ENCODE peak calls at places on chromosomes 12 and 14, in four cellular contexts. X is K562, F is HepG2, M is HCT116. O is an unnamed sample.

GRCh38 chr12:11653215-11653753 is 3.8 kb downstream of the ETV6 start:
- DNase-seq in F (no peak), X (no peak), M (no peak), O (no peak)

GRCh38 chr14:35121026-35121886 is 534 bp downstream of the PPP2R3C start:
- DNase-seq in M (no peak), X (no peak), F (no peak), O (no peak)

GRCh38 chr12:68880660-68881325 is 52.2 kb downstream of the CPM start:
- DNase-seq in X (no peak), M (no peak), F (no peak), O (no peak)

GRCh38 chr14:76829650-76830421 is 3.6 kb downstream of the LRRC74A start:
- DNase-seq in X (no peak), F (peak), M (no peak), O (no peak)

GRCh38 chr12:93229494-93230310 is 148.0 kb upstream of the NUDT4 start:
- DNase-seq in M (peak), F (peak), X (peak), O (peak)

GRCh38 chr12:111645433-111645832 is 40.3 kb downstream of the BRAP start:
- DNase-seq in F (no peak), M (no peak), X (no peak), O (no peak)

GRCh38 chr12:94599189-94599588 is 51.2 kb downstream of the TMCC3 start:
- DNase-seq in M (no peak), F (no peak), X (no peak), O (no peak)

GRCh38 chr14:59520224-59520623 is 35.9 kb downstream of the JKAMP start:
- DNase-seq in X (no peak), M (no peak), F (no peak), O (no peak)

GRCh38 chr12:3885179-3886094 is 12.2 kb upstream of the PARP11 start:
- DNase-seq in X (peak), F (peak), M (peak), O (peak)

GRCh38 chr14:94536836-94537235 is 24.4 kb upstream of the SERPINA4 start:
- DNase-seq in M (peak), F (peak), X (no peak), O (no peak)

GRCh38 chr12:52920937-52921336 is 16.1 kb upstream of the KRT8 start:
- DNase-seq in F (peak), M (no peak), X (no peak), O (no peak)

GRCh38 chr12:52917800-52918199 is 12.9 kb upstream of the KRT8 start:
- DNase-seq in F (no peak), M (no peak), X (no peak), O (no peak)

GRCh38 chr12:52918351-52918750 is 13.5 kb upstream of the KRT8 start:
- DNase-seq in M (no peak), X (no peak), F (no peak), O (no peak)

GRCh38 chr12:52916225-52916624 is 11.3 kb upstream of the KRT8 start:
- DNase-seq in X (no peak), F (no peak), M (no peak), O (no peak)

GRCh38 chr12:52918784-52919183 is 13.9 kb upstream of the KRT8 start:
- DNase-seq in X (no peak), M (no peak), F (no peak), O (no peak)
- TF ChIP-seq REST in X (no peak), M (no peak), F (no peak), O (no peak)

GRCh38 chr14:74840603-74841030 is 35.3 kb downstream of the PROX2 start:
- DNase-seq in X (no peak), M (no peak), F (no peak), O (no peak)

GRCh38 chr14:74846968-74847549 is 28.9 kb downstream of the PROX2 start:
- DNase-seq in X (no peak), M (no peak), F (no peak), O (no peak)

GRCh38 chr14:74841230-74842207 is 34.4 kb downstream of the PROX2 start:
- DNase-seq in M (no peak), F (no peak), X (no peak), O (no peak)

GRCh38 chr14:74846168-74846567 is 29.8 kb downstream of the PROX2 start:
- DNase-seq in X (no peak), M (no peak), F (no peak), O (no peak)

DNA sequence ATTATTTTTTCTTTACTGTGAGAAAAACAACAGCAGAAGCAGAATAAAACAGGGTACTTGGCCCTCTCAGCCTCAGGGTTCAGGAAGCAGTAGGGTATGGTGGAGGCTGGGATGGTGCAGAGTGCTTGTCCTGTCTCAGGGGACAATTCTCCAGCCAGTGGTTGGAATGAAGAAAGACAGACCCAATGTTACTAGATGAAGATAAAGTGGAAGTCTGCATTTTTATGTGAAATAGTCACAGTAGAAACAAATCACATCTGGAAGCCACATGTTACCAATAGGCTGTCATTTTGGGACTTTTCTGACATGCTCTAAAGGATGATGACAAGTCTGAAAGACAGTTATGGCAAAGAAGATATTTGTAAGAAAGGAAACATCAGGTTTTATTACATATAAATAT is 32.3 kb downstream of the PROX2 start:
- DNase-seq in M (no peak), F (no peak), X (no peak), O (no peak)
- TF ChIP-seq CTCF in M (no peak), F (no peak), X (no peak), O (no peak)

GRCh38 chr14:40346275-40346674 is 914.0 kb upstream of the FBXO33 start:
- DNase-seq in F (no peak), X (no peak), M (no peak), O (no peak)

GRCh38 chr14:40347675-40348074 is 915.4 kb upstream of the FBXO33 start:
- DNase-seq in X (no peak), F (no peak), M (no peak), O (no peak)
- TF ChIP-seq TCF7L2 in X (no peak), F (no peak), M (no peak), O (no peak)

GRCh38 chr12:56636675-56637540 is 6.8 kb upstream of the BAZ2A start:
- DNase-seq in F (peak), X (peak), M (peak), O (peak)
- TF ChIP-seq REST in F (no peak), X (peak), M (no peak), O (no peak)

GRCh38 chr12:71935594-71935993 is 3.1 kb upstream of the TPH2 start:
- DNase-seq in F (no peak), M (no peak), X (no peak), O (no peak)

GRCh38 chr12:71942259-71942658 is 3.6 kb downstream of the TPH2 start:
- DNase-seq in X (no peak), M (no peak), F (no peak), O (no peak)

GRCh38 chr12:71941174-71941573 is 2.5 kb downstream of the TPH2 start:
- DNase-seq in M (no peak), X (no peak), F (no peak), O (no peak)

DNA sequence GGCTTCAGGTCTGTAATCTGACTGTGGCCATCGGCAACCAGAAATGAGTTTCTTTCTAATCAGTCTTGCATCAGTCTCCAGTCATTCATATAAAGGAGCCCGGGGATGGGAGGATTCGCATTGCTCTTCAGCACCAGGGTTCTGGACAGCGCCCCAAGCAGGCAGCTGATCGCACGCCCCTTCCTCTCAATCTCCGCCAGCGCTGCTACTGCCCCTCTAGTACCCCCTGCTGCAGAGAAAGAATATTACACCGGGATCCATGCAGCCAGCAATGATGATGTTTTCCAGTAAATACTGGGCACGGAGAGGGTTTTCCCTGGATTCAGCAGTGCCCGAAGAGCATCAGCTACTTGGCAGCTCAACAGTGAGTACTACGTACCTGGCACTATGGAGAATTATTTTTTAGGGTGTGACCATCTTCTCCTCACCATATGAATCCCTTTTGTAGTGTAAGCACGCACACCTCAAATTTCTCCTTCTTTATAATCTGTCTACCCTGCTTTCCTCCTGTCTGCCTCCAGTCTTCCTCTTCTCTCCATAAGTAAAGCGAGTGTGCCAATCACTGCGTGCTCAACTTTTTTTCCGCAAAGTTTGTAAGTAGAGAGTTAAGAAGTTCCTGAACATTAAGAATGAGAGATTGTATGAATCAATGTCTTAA is at the start of gene TPH2:
- DNase-seq in M (peak), X (peak), F (peak), O (no peak)
- TF ChIP-seq CTCF in M (peak), X (peak), F (peak), O (peak)

GRCh38 chr12:42124764-42125371 is 19.8 kb downstream of the GXYLT1 start:
- DNase-seq in X (no peak), M (no peak), F (peak), O (no peak)

GRCh38 chr12:42118136-42118879 is 26.4 kb downstream of the GXYLT1 start:
- DNase-seq in M (no peak), X (no peak), F (no peak), O (no peak)

GRCh38 chr12:42119085-42119633 is 25.5 kb downstream of the GXYLT1 start:
- DNase-seq in M (no peak), X (no peak), F (no peak), O (no peak)
- TF ChIP-seq TCF7L2 in M (no peak), X (no peak), F (no peak), O (no peak)

DNA sequence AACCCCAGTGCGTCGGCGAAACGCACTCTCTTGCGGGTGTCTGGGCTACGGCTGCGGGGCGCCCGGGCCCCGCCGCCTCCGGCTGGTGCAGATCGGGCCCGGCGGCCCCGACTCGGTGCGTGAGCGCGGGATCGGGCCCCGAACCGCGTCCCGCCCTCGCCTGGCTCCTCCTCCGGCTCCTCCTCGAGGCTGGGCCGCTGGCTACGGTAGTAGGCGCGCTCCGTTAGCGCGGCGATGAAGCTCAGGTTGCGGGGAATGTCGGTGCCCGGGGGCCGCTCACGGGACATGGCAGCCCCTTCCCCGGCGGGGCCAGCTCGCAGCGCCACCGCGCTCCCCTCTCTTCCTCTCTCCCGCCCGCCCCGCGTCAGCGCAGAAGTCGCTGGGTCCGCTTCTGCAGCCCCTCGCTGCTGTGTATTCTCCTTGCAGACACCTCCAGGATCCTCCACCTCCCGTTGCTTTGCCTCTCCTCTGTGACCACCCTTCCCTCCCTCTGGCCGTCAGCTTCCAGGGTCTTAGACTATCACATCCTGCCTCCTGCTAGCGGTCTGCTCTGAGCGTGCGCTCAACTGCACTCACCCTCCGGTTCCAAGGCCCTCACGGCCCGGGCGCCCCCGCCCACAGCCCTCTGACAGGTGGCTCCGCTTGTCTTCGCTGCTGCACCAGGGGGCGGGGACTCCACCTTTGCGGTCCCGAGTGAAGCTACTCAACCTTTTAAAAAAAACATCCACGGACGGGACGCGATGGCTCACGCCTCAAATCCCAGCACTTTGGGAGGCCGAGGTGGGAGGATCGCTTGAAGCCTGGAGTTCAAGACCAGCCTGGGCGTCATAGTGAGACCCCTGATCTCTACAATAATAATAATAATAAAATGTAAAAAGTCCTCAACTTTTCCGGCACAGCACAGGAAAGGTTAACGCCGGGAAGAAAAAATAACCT is at the start of gene PPP1R3E:
- DNase-seq in M (no peak), F (peak), X (peak), O (no peak)
- TF ChIP-seq REST in M (no peak), F (peak), X (peak), O (no peak)

GRCh38 chr12:121388421-121388981 is 11.4 kb upstream of the RNF34 start:
- DNase-seq in M (no peak), X (no peak), F (peak), O (no peak)

GRCh38 chr12:121379945-121380344 is 20.0 kb upstream of the RNF34 start:
- DNase-seq in M (no peak), X (no peak), F (no peak), O (no peak)

GRCh38 chr12:121378736-121379135 is 21.2 kb upstream of the RNF34 start:
- DNase-seq in X (no peak), F (no peak), M (no peak), O (no peak)

DNA sequence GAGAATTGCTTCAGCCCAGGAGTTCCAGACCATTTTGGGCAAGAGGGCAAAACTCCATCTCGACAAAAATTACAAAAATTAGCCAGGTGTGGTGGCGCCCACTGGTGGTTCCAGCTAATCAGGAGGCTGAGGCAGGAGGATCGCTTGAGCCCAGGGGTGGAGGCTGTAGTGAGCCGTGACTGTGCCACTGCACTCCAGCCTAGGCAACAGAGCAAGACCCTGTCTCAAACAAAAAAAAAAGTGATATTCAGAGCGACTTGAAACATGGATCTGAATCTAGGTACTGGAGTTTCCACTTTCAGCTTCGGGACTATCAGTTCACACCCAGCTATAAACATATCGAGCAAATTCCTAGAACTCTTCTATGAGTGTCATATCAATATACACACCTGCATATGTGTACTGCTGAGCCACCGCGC is 16.3 kb upstream of the RNF34 start:
- DNase-seq in X (no peak), F (no peak), M (no peak), O (no peak)
- TF ChIP-seq CTCF in X (peak), F (peak), M (peak), O (no peak)

GRCh38 chr12:120421701-120422100 is 16.2 kb upstream of the COX6A1 start:
- DNase-seq in M (no peak), X (no peak), F (no peak), O (no peak)
- TF ChIP-seq TCF7L2 in M (no peak), X (no peak), F (no peak), O (no peak)

O was measured in Panc1.